ENCODE peak calls at places on chromosomes 4 and X, in five cellular contexts. One of them, this sample, is unnamed.

GRCh38 chr4:54493862-54494261 is 163.9 kb upstream of the KIT start:
- DNase-seq in HepG2: no peak
- DNase-seq in A549: no peak
- DNase-seq in K562: peak; percentile 28
- DNase-seq in GM12878: no peak
- DNase-seq in this sample: no peak

GRCh38 chr4:173208420-173208819 is 39.8 kb downstream of the GALNT7 start:
- DNase-seq in GM12878: no peak
- DNase-seq in A549: no peak
- DNase-seq in K562: peak; percentile 62
- DNase-seq in HepG2: no peak
- DNase-seq in this sample: no peak

GRCh38 chr4:97395980-97396562 is 747.2 kb downstream of the STPG2 start:
- DNase-seq in HepG2: no peak
- DNase-seq in GM12878: no peak
- DNase-seq in K562: no peak
- DNase-seq in A549: peak; percentile 2
- DNase-seq in this sample: no peak

GRCh38 chr4:67674098-67674497 is 26.9 kb downstream of the UBA6 start:
- DNase-seq in A549: peak; percentile 1
- DNase-seq in K562: no peak
- DNase-seq in HepG2: peak; percentile 2
- DNase-seq in GM12878: no peak
- DNase-seq in this sample: peak; percentile 59

GRCh38 chrX:112687189-112687691 is 7.5 kb upstream of the LHFPL1 start:
- DNase-seq in HepG2: no peak
- DNase-seq in A549: no peak
- DNase-seq in K562: no peak
- DNase-seq in GM12878: no peak
- DNase-seq in this sample: no peak

GRCh38 chr4:23855912-23856605 is 33.8 kb downstream of the PPARGC1A start:
- DNase-seq in A549: no peak
- DNase-seq in K562: no peak
- DNase-seq in HepG2: peak; percentile 72
- DNase-seq in GM12878: no peak
- DNase-seq in this sample: no peak

GRCh38 chr4:151097759-151098158 is 1.7 kb upstream of the RPS3A start:
- DNase-seq in GM12878: no peak
- DNase-seq in K562: no peak
- DNase-seq in A549: no peak
- DNase-seq in HepG2: no peak
- DNase-seq in this sample: no peak

GRCh38 chr4:145266881-145267280 is 86.5 kb upstream of the OTUD4 start:
- DNase-seq in GM12878: no peak
- DNase-seq in A549: no peak
- DNase-seq in HepG2: no peak
- DNase-seq in K562: no peak
- DNase-seq in this sample: no peak

GRCh38 chrX:78375894-78376293 is 48.5 kb upstream of the CYSLTR1 start:
- DNase-seq in K562: no peak
- DNase-seq in GM12878: no peak
- DNase-seq in A549: no peak
- DNase-seq in HepG2: no peak
- DNase-seq in this sample: peak; percentile 1

GRCh38 chr4:40427138-40427537 is 92.0 kb downstream of the CHRNA9 start:
- DNase-seq in A549: no peak
- DNase-seq in K562: no peak
- DNase-seq in HepG2: no peak
- DNase-seq in GM12878: no peak
- DNase-seq in this sample: no peak

GRCh38 chr4:150348079-150348478 is 233.9 kb upstream of the MAB21L2 start:
- DNase-seq in GM12878: no peak
- DNase-seq in K562: no peak
- DNase-seq in HepG2: no peak
- DNase-seq in A549: no peak
- DNase-seq in this sample: no peak

GRCh38 chr4:109994415-109994827 is 81.7 kb downstream of the EGF start:
- DNase-seq in HepG2: no peak
- DNase-seq in A549: no peak
- DNase-seq in GM12878: peak; percentile 57
- DNase-seq in K562: no peak
- DNase-seq in this sample: no peak

GRCh38 chrX:123736333-123736921 is 3.6 kb upstream of the THOC2 start:
- DNase-seq in K562: no peak
- DNase-seq in GM12878: no peak
- DNase-seq in HepG2: no peak
- DNase-seq in A549: peak; percentile 63
- DNase-seq in this sample: no peak

GRCh38 chr4:54400802-54401201 is 171.7 kb downstream of the PDGFRA start:
- DNase-seq in K562: no peak
- DNase-seq in A549: peak; percentile 3
- DNase-seq in GM12878: no peak
- DNase-seq in HepG2: no peak
- DNase-seq in this sample: no peak

GRCh38 chr4:131526686-131527085 is 1622.4 kb upstream of the PCDH10 start:
- DNase-seq in HepG2: no peak
- DNase-seq in GM12878: no peak
- DNase-seq in K562: no peak
- DNase-seq in A549: no peak
- DNase-seq in this sample: no peak

GRCh38 chr4:83866821-83867220 is 330.9 kb downstream of the GPAT3 start:
- DNase-seq in HepG2: no peak
- DNase-seq in K562: no peak
- DNase-seq in A549: no peak
- DNase-seq in GM12878: no peak
- DNase-seq in this sample: no peak

GRCh38 chr4:19375405-19375804 is 876.3 kb upstream of the SLIT2 start:
- DNase-seq in HepG2: no peak
- DNase-seq in K562: no peak
- DNase-seq in GM12878: no peak
- DNase-seq in A549: no peak
- DNase-seq in this sample: no peak

GRCh38 chrX:148811236-148811635 is 310.8 kb downstream of the AFF2 start:
- DNase-seq in HepG2: no peak
- DNase-seq in A549: no peak
- DNase-seq in K562: no peak
- DNase-seq in GM12878: no peak
- DNase-seq in this sample: no peak

GRCh38 chrX:107729558-107730297 is 45.9 kb downstream of the TSC22D3 start:
- DNase-seq in HepG2: no peak
- DNase-seq in A549: no peak
- DNase-seq in GM12878: no peak
- DNase-seq in K562: no peak
- DNase-seq in this sample: peak; percentile 25

GRCh38 chr4:75229783-75230570 is 284.2 kb downstream of the RCHY1 start:
- DNase-seq in HepG2: no peak
- DNase-seq in GM12878: peak; percentile 32
- DNase-seq in K562: no peak
- DNase-seq in A549: no peak
- DNase-seq in this sample: no peak

GRCh38 chr4:5971077-5971447 is 47.2 kb downstream of the C4orf50 start:
- DNase-seq in K562: peak; percentile 20
- DNase-seq in HepG2: no peak
- DNase-seq in GM12878: no peak
- DNase-seq in A549: no peak
- DNase-seq in this sample: peak; percentile 52

GRCh38 chrX:120566817-120567216 is 6.1 kb upstream of the CUL4B start:
- DNase-seq in HepG2: peak; percentile 6
- DNase-seq in GM12878: no peak
- DNase-seq in A549: no peak
- DNase-seq in K562: no peak
- DNase-seq in this sample: no peak

GRCh38 chrX:15447985-15448639 is 45.0 kb downstream of the PIR start:
- DNase-seq in GM12878: no peak
- DNase-seq in K562: no peak
- DNase-seq in HepG2: no peak
- DNase-seq in A549: no peak
- DNase-seq in this sample: no peak

GRCh38 chrX:49610718-49611310 is 12.0 kb downstream of the GAGE1 start:
- DNase-seq in GM12878: no peak
- DNase-seq in K562: no peak
- DNase-seq in A549: no peak
- DNase-seq in HepG2: peak; percentile 75
- DNase-seq in this sample: no peak

GRCh38 chr4:173257732-173258717 is 76.1 kb downstream of the HMGB2 start:
- DNase-seq in A549: peak; percentile 65
- DNase-seq in K562: peak; percentile 63
- DNase-seq in HepG2: peak; percentile 29
- DNase-seq in GM12878: no peak
- DNase-seq in this sample: peak; percentile 90

GRCh38 chr4:106096454-106096853 is 201.2 kb downstream of the NPNT start:
- DNase-seq in K562: no peak
- DNase-seq in HepG2: no peak
- DNase-seq in GM12878: no peak
- DNase-seq in A549: no peak
- DNase-seq in this sample: peak; percentile 40

GRCh38 chr4:8915201-8916200 is 43.9 kb upstream of the HMX1 start:
- DNase-seq in GM12878: no peak
- DNase-seq in HepG2: no peak
- DNase-seq in A549: no peak
- DNase-seq in K562: peak; percentile 2
- DNase-seq in this sample: no peak

GRCh38 chr4:27684501-27685077 is 823.9 kb downstream of the STIM2 start:
- DNase-seq in GM12878: no peak
- DNase-seq in K562: peak; percentile 6
- DNase-seq in HepG2: peak; percentile 44
- DNase-seq in A549: peak; percentile 58
- DNase-seq in this sample: peak; percentile 85

GRCh38 chr4:16457944-16458343 is 231.7 kb upstream of the TAPT1 start:
- DNase-seq in GM12878: no peak
- DNase-seq in HepG2: no peak
- DNase-seq in K562: no peak
- DNase-seq in A549: no peak
- DNase-seq in this sample: no peak

GRCh38 chrX:151505796-151506195 is 57.7 kb upstream of the PASD1 start:
- DNase-seq in A549: peak; percentile 24
- DNase-seq in K562: peak; percentile 24
- DNase-seq in GM12878: no peak
- DNase-seq in HepG2: peak; percentile 3
- DNase-seq in this sample: peak; percentile 62

GRCh38 chr4:66091801-66092200 is 421.5 kb upstream of the EPHA5 start:
- DNase-seq in K562: no peak
- DNase-seq in HepG2: no peak
- DNase-seq in A549: no peak
- DNase-seq in GM12878: no peak
- DNase-seq in this sample: no peak

GRCh38 chrX:9788908-9789307 is 2.7 kb downstream of the SHROOM2 start:
- DNase-seq in A549: peak; percentile 61
- DNase-seq in K562: no peak
- DNase-seq in GM12878: no peak
- DNase-seq in HepG2: peak; percentile 76
- DNase-seq in this sample: peak; percentile 18

GRCh38 chr4:109733728-109734127 is 3.9 kb upstream of the PLA2G12A start:
- DNase-seq in HepG2: no peak
- DNase-seq in GM12878: no peak
- DNase-seq in A549: no peak
- DNase-seq in K562: no peak
- DNase-seq in this sample: no peak

GRCh38 chr4:57426779-57427395 is 316.7 kb upstream of the IGFBP7 start:
- DNase-seq in HepG2: peak; percentile 35
- DNase-seq in A549: peak; percentile 71
- DNase-seq in GM12878: no peak
- DNase-seq in K562: peak; percentile 60
- DNase-seq in this sample: peak; percentile 90

GRCh38 chr4:57425610-57426009 is 315.4 kb upstream of the IGFBP7 start:
- DNase-seq in K562: no peak
- DNase-seq in HepG2: no peak
- DNase-seq in GM12878: no peak
- DNase-seq in A549: no peak
- DNase-seq in this sample: no peak

DNA sequence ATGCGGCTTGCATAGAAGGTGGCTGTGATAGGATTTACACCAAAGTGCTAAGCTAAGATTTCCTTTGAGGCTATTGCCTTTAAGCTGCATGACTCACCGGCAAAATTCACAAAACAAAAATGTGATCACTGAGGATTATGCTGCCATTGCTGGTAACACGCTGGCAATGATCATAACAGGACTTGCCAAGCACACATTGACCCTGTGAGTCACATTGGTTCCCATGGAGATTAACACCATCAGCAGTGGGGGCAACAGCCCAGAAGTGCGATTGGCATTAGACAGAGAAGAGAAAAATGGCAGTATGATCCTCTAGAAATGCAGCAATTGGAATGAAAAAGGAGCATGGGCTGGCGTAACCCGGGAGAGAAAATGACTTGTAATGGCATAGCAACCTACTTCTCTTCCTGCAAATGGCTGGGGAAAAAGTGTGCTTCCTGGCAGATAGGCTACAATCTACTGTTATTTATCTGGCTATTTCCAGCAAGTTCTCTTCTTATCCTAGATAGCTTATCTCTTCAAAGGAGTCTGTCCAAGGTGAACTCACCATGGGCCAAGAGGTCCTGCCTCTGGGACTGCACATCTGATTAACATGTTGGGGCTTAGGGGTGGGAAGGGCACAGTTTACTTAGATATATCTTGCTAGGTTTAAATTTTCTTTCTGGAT is 314.2 kb upstream of the IGFBP7 start:
- DNase-seq in K562: no peak
- DNase-seq in A549: peak; percentile 50
- DNase-seq in HepG2: no peak
- DNase-seq in GM12878: no peak
- DNase-seq in this sample: no peak
- TF ChIP-seq JUNB in K562: no peak
- TF ChIP-seq JUNB in A549: peak; percentile 33
- TF ChIP-seq JUNB in HepG2: no peak
- TF ChIP-seq JUNB in GM12878: no peak
- TF ChIP-seq JUNB in this sample: no peak

GRCh38 chr4:42713371-42713770 is 56.5 kb upstream of the ATP8A1 start:
- DNase-seq in A549: no peak
- DNase-seq in K562: no peak
- DNase-seq in HepG2: no peak
- DNase-seq in GM12878: no peak
- DNase-seq in this sample: no peak
- TF ChIP-seq JUNB in A549: no peak
- TF ChIP-seq JUNB in K562: no peak
- TF ChIP-seq JUNB in HepG2: no peak
- TF ChIP-seq JUNB in GM12878: no peak
- TF ChIP-seq JUNB in this sample: no peak

DNA sequence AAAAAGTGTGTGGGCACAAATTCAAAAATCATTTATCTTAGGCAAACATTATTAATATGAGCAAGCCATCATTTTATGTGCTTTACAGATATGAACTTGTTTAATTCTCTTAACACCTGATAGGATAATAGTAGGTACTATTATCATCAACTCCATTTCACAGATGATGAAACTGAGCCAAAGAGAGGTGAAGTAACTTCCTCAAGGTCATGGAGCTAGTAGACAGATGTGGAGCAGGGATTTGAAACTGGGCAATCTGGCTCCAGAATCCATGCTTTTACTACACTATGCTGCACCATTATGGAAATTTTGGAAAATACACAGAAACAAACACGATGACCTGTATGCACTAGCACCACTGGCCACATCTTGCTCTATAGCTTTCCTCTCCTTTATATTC is 1.0 kb upstream of the PIN4 start:
- DNase-seq in GM12878: no peak
- DNase-seq in K562: no peak
- DNase-seq in HepG2: no peak
- DNase-seq in A549: no peak
- DNase-seq in this sample: no peak
- TF ChIP-seq JUNB in GM12878: no peak
- TF ChIP-seq JUNB in K562: no peak
- TF ChIP-seq JUNB in HepG2: no peak
- TF ChIP-seq JUNB in A549: no peak
- TF ChIP-seq JUNB in this sample: no peak

GRCh38 chr4:60201052-60201673 is 999.0 kb upstream of the ADGRL3 start:
- DNase-seq in GM12878: no peak
- DNase-seq in K562: peak; percentile 16
- DNase-seq in A549: peak; percentile 45
- DNase-seq in HepG2: peak; percentile 24
- DNase-seq in this sample: peak; percentile 76
- TF ChIP-seq JUNB in GM12878: no peak
- TF ChIP-seq JUNB in K562: no peak
- TF ChIP-seq JUNB in A549: no peak
- TF ChIP-seq JUNB in HepG2: no peak
- TF ChIP-seq JUNB in this sample: no peak